ENCODE peak calls at places on chromosomes 5 and 9, in five cellular contexts. D is choroid plexus epithelial cell, L is endothelial cell, J is stomach, K is pancreas. I is an unnamed sample.

GRCh38 chr9:130421802-130422276 is 22.9 kb upstream of the ASS1 start:
- DNase-seq in D (peak), L (no peak), K (no peak), J (no peak), I (peak)

GRCh38 chr5:95910521-95910920 is 51.1 kb downstream of the ELL2 start:
- DNase-seq in L (no peak), D (no peak), K (no peak), J (no peak), I (no peak)

GRCh38 chr5:77333036-77333435 is 122.6 kb downstream of the PDE8B start:
- DNase-seq in J (no peak), D (no peak), L (no peak), K (no peak), I (no peak)

GRCh38 chr5:37882636-37883035 is 42.8 kb upstream of the GDNF start:
- DNase-seq in L (no peak), D (peak), J (no peak), K (no peak), I (no peak)

GRCh38 chr5:177027665-177028064 is 5.2 kb downstream of the ZNF346 start:
- DNase-seq in L (no peak), K (no peak), J (no peak), D (no peak), I (no peak)

GRCh38 chr5:52846443-52846842 is 58.7 kb downstream of the ITGA1 start:
- DNase-seq in L (no peak), D (peak), K (no peak), J (no peak), I (peak)

GRCh38 chr9:114037249-114037648 is 40.9 kb downstream of the AMBP start:
- DNase-seq in J (no peak), L (no peak), D (no peak), K (no peak), I (no peak)

GRCh38 chr9:134922932-134923240 is 5.2 kb upstream of the FCN1 start:
- DNase-seq in J (no peak), L (no peak), K (no peak), D (no peak), I (no peak)

GRCh38 chr5:147628054-147628895 is 118.4 kb upstream of the DPYSL3 start:
- DNase-seq in K (peak), L (peak), J (peak), D (peak), I (peak)

GRCh38 chr5:19855929-19856328 is 132.1 kb downstream of the CDH18 start:
- DNase-seq in K (no peak), L (no peak), D (no peak), J (no peak), I (no peak)

GRCh38 chr5:83567741-83568530 is 96.4 kb downstream of the VCAN start:
- DNase-seq in K (no peak), L (no peak), D (peak), J (no peak), I (peak)

GRCh38 chr5:150400327-150401075 is 12.2 kb downstream of the CD74 start:
- DNase-seq in J (no peak), K (no peak), L (no peak), D (no peak), I (no peak)

GRCh38 chr9:88577736-88578485 is 42.9 kb downstream of the NXNL2 start:
- DNase-seq in L (no peak), D (no peak), J (no peak), K (peak), I (no peak)

GRCh38 chr5:572398-573019 is 39.6 kb upstream of the CEP72 start:
- DNase-seq in K (no peak), J (no peak), L (no peak), D (no peak), I (no peak)

GRCh38 chr5:1472964-1473628 is 27.9 kb upstream of the SLC6A3 start:
- DNase-seq in K (no peak), L (no peak), D (no peak), J (no peak), I (no peak)

GRCh38 chr9:112007575-112008240 is 111.1 kb downstream of the UGCG start:
- DNase-seq in D (no peak), J (no peak), K (no peak), L (no peak), I (no peak)

GRCh38 chr5:43609752-43610151 is 6.8 kb downstream of the NNT start:
- DNase-seq in L (no peak), D (peak), K (no peak), J (no peak), I (no peak)

GRCh38 chr5:151173711-151174611 is 16.4 kb upstream of the ANXA6 start:
- DNase-seq in J (no peak), K (no peak), D (no peak), L (no peak), I (no peak)

GRCh38 chr5:172719211-172719610 is 51.8 kb downstream of the DUSP1 start:
- DNase-seq in L (no peak), K (no peak), J (no peak), D (no peak), I (no peak)

GRCh38 chr5:144060598-144060997 is 109.9 kb downstream of the YIPF5 start:
- DNase-seq in D (no peak), L (no peak), J (no peak), K (no peak), I (no peak)

GRCh38 chr9:133078486-133078885 is 16.7 kb downstream of the CEL start:
- DNase-seq in L (no peak), J (no peak), K (peak), D (no peak), I (no peak)

GRCh38 chr5:130222638-130223037 is 318.4 kb downstream of the CHSY3 start:
- DNase-seq in J (no peak), D (peak), L (no peak), K (no peak), I (peak)

GRCh38 chr5:147332643-147333042 is 97.8 kb downstream of the STK32A start:
- DNase-seq in L (no peak), D (no peak), J (no peak), K (no peak), I (no peak)

GRCh38 chr5:139065296-139065695 is 132.9 kb downstream of the SIL1 start:
- DNase-seq in J (peak), D (peak), K (no peak), L (no peak), I (peak)

GRCh38 chr5:81922790-81923398 is 48.9 kb upstream of the ATG10 start:
- DNase-seq in L (no peak), J (no peak), D (no peak), K (no peak), I (no peak)

GRCh38 chr5:124650960-124651662 is 95.3 kb downstream of the ZNF608 start:
- DNase-seq in D (peak), K (no peak), J (no peak), L (peak), I (peak)

GRCh38 chr5:124652514-124652819 is 94.0 kb downstream of the ZNF608 start:
- DNase-seq in K (no peak), L (no peak), D (no peak), J (no peak), I (no peak)

GRCh38 chr5:124654418-124654817 is 92.0 kb downstream of the ZNF608 start:
- DNase-seq in L (no peak), K (no peak), J (no peak), D (peak), I (no peak)

GRCh38 chr5:124651663-124652513 is 94.6 kb downstream of the ZNF608 start:
- DNase-seq in D (peak), K (peak), L (peak), J (peak), I (peak)

GRCh38 chr5:124652892-124653441 is 93.5 kb downstream of the ZNF608 start:
- DNase-seq in D (no peak), J (no peak), K (no peak), L (no peak), I (no peak)
- TF ChIP-seq CTCF in D (no peak), J (no peak), K (no peak), L (no peak), I (no peak)

GRCh38 chr9:95102572-95102971 is 214.9 kb downstream of the FANCC start:
- DNase-seq in K (no peak), D (no peak), L (no peak), J (no peak), I (no peak)

GRCh38 chr9:95104966-95105365 is 212.5 kb downstream of the FANCC start:
- DNase-seq in L (no peak), D (no peak), K (peak), J (no peak), I (no peak)

GRCh38 chr9:95102001-95102433 is 215.5 kb downstream of the FANCC start:
- DNase-seq in L (no peak), J (no peak), D (no peak), K (no peak), I (no peak)

GRCh38 chr9:95104088-95104960 is 213.2 kb downstream of the FANCC start:
- DNase-seq in L (no peak), K (no peak), J (no peak), D (no peak), I (no peak)

GRCh38 chr9:95103385-95104087 is 214.0 kb downstream of the FANCC start:
- DNase-seq in K (no peak), D (no peak), L (peak), J (no peak), I (no peak)
- TF ChIP-seq CTCF in K (no peak), D (peak), L (no peak), J (no peak), I (peak)

GRCh38 chr5:111685969-111686368 is 71.0 kb downstream of the NREP start:
- DNase-seq in J (no peak), K (no peak), L (no peak), D (peak), I (no peak)
- TF ChIP-seq CTCF in J (no peak), K (no peak), L (no peak), D (peak), I (no peak)

GRCh38 chr5:14011089-14012004 is 66.9 kb upstream of the DNAH5 start:
- DNase-seq in K (peak), L (peak), D (peak), J (peak), I (peak)
- TF ChIP-seq CTCF in K (no peak), L (no peak), D (no peak), J (no peak), I (no peak)

DNA sequence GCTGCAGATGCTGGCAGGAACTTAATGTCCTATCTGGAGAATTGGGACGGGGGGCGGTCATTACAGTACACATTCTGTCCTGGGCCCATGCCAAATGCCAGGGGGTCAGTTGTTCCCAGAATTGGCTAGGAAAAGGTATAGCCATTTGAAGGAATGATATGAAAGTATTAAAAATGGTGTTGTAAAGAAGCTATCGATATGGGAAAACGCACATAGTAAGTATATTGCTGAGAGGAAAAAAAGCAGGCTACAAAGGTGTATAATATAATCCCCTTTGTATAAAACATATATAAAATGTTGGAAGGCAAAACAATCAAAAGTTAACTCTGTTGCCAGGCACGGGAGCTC is 450 bp upstream of the ARHGEF39 start:
- DNase-seq in D (no peak), J (no peak), L (no peak), K (no peak), I (no peak)
- TF ChIP-seq CTCF in D (no peak), J (no peak), L (no peak), K (no peak), I (no peak)

I was measured in fibroblast of pulmonary artery.